ENCODE peak calls at places on chromosomes 4 and X, in four cellular contexts. X is effector memory CD4-positive, alpha-beta T cell; A is AG04449; B is OCI-LY7. N is an unnamed sample.

GRCh38 chr4:168817418-168817817 is 192.6 kb downstream of the CBR4 start:
- DNase-seq in X (no peak), A (no peak), B (no peak), N (no peak)

GRCh38 chr4:22474636-22475310 is 41.1 kb downstream of the ADGRA3 start:
- DNase-seq in X (no peak), A (no peak), B (no peak), N (no peak)

GRCh38 chr4:176066757-176067156 is 1.1 kb downstream of the WDR17 start:
- DNase-seq in X (no peak), A (no peak), B (no peak), N (no peak)

GRCh38 chrX:129940721-129941120 is 34.8 kb downstream of the UTP14A start:
- DNase-seq in X (no peak), A (no peak), B (no peak), N (no peak)

GRCh38 chr4:134327274-134328122 is 125.9 kb upstream of the PABPC4L start:
- DNase-seq in X (no peak), A (no peak), B (no peak), N (no peak)

GRCh38 chr4:22607382-22607781 is 85.4 kb upstream of the GBA3 start:
- DNase-seq in X (no peak), A (no peak), B (peak; percentile 31), N (peak; percentile 37)

GRCh38 chr4:3736806-3737205 is 29.4 kb upstream of the ADRA2C start:
- DNase-seq in X (no peak), A (no peak), B (no peak), N (no peak)

GRCh38 chr4:132557660-132558059 is 591.4 kb upstream of the PCDH10 start:
- DNase-seq in X (no peak), A (no peak), B (peak; percentile 35), N (no peak)

GRCh38 chr4:6340446-6341015 is 70.9 kb downstream of the WFS1 start:
- DNase-seq in X (no peak), A (no peak), B (no peak), N (no peak)

GRCh38 chr4:139611391-139611790 is 54.2 kb upstream of the MGST2 start:
- DNase-seq in X (no peak), A (no peak), B (no peak), N (no peak)

GRCh38 chrX:4314586-4314985 is 601.1 kb upstream of the PRKX start:
- DNase-seq in X (no peak), A (no peak), B (no peak), N (no peak)

GRCh38 chr4:138632856-138633255 is 382.7 kb upstream of the NOCT start:
- DNase-seq in X (no peak), A (no peak), B (no peak), N (no peak)

GRCh38 chr4:140049024-140049923 is 104.7 kb downstream of the MAML3 start:
- DNase-seq in X (peak; percentile 1), A (no peak), B (peak; percentile 74), N (peak; percentile 57)

GRCh38 chrX:103878466-103879151 is 46.6 kb upstream of the RAB9B start:
- DNase-seq in X (no peak), A (peak; percentile 21), B (no peak), N (no peak)

GRCh38 chrX:9677098-9677739 is 88.4 kb downstream of the GPR143 start:
- DNase-seq in X (no peak), A (no peak), B (no peak), N (no peak)

GRCh38 chr4:149264093-149264733 is 551.4 kb downstream of the IQCM start:
- DNase-seq in X (no peak), A (peak; percentile 5), B (peak; percentile 61), N (peak; percentile 31)

DNA sequence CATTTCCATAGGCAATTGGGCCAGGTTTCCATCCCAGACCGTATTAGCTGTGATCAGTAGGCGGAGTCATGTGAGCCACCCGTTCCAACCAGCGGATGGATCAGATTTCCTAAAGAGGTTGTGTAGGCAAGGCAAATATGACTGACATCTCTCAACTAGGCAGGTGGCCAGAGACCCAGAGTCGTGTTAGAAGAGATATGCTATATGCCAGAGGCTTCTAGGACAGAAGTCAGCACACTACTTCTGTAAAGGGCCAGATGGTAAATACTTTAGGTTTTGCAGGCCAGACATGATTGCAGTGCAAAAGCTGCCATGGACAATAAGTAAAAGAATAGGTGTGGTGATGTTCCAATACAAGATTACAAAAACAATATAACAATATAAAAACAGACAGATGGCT is 788.4 kb downstream of the RPA4 start:
- DNase-seq in X (no peak), A (no peak), B (no peak), N (no peak)
- H3K4me3 ChIP-seq in X (no peak overlapping the region), A (no peak overlapping the region), B (no peak overlapping the region), N (no peak overlapping the region)

DNA sequence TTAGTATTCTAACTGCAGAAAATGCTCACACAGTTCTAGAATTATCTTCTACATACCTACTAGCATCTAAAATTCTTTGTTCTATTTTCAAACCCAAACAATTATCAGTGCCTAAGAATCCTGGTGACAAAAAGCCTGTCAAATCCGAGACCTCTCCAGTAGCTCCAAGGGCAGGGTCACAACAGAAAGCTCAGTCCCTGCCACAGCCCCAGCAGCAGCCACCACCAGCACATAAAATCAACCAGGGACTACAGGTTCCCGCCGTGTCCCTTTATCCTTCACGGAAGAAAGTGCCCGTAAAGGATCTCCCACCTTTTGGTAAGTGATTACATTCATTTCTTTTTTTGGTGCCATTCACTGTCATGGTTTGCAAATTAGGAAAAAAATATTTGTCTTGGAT is 243.8 kb downstream of the RAPGEF2 start:
- DNase-seq in X (no peak), A (no peak), B (no peak), N (no peak)
- H3K4me3 ChIP-seq in X (no peak overlapping the region), A (no peak overlapping the region), B (no peak overlapping the region), N (no peak overlapping the region)

DNA sequence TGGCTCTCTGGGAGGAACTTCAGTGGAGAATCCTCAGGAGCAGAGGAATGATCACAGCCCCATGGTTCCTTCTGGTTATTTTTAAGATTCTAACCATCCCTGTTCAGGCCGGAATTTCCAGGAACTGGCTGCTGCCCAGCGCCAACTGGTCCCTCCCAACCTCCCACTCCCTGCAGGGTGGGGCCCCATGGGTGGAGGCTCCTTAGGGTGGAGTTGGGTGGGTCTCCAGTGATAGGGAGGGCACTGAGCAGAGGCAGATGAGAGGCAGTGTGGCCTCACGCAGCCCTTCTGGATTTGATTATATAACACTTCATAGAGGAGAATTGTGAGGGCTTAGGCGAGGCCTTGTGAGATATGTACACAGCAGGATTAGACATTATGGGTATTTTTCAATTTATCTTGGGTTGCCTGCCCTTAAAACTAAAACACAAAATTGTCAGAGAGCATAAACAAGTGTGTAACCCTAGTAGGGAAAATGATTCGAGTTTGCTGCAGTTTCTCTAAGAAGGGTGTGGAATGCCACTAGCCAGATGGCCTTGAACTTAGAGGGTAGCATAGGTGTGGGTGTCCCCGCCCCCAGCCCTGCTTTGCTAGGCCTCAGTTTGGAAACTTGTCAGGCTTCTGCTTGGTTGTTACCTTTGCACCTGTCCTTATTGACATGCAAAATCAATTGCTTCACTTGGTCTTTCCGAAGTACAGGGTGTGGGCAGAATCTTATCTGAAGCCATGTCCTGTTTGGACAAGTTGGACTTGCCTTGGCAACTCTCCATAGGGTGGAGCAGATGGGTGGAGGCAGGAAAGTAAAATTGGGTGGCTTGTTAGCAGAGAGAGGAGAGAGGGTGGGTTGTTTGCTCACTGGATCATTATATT is 9.3 kb downstream of the KLF3 start:
- DNase-seq in X (no peak), A (no peak), B (no peak), N (peak; percentile 78)
- H3K4me3 ChIP-seq in X (no peak overlapping the region), A (no peak overlapping the region), B (no peak overlapping the region), N (no peak overlapping the region)

DNA sequence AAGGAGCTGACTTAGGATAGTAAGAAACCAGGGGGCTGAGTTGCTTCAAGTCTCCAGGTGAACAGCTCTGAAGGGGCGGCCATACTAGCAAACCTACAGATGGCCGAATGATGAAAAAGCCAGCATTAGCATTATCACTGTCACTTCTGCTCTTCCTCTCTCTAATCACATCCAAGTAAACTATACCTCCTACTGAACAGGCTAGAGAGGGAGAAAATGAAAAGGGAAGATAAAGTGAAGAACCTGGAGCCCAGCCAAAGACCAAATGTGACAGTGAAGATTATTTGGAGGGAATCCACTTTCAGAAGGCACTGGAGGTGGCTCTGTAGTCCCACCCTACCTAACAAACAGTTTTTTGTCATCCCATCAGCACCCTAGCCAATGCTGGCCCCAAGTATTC is 50.4 kb upstream of the PRPS1 start:
- DNase-seq in X (no peak), A (no peak), B (no peak), N (no peak)
- H3K4me3 ChIP-seq in X (no peak overlapping the region), A (no peak overlapping the region), B (no peak overlapping the region), N (no peak overlapping the region)

DNA sequence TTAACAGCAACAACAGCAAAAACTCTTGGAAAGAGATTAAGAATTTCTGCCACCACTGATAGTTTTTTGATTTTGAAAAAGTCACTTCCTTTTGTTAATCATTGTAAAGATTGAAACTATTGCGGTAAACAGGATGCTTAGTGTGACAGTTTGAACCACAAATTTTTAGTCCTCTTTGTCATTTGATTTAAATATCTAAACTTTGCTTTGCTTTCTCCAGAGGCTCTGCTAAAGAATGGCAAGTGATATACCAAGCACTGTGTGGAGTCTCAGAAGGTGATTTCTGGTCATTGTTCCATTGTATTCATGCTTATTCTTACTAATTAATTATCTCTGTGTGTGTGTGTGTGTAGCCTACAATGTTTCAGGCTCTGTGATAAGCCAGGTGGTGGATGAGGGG is 155.6 kb downstream of the BMPR1B start:
- DNase-seq in X (no peak), A (no peak), B (no peak), N (no peak)
- H3K4me3 ChIP-seq in X (no peak overlapping the region), A (no peak overlapping the region), B (no peak overlapping the region), N (no peak overlapping the region)

GRCh38 chr4:119070301-119070700 is 65.3 kb upstream of the MYOZ2 start:
- DNase-seq in X (no peak), A (no peak), B (no peak), N (no peak)

DNA sequence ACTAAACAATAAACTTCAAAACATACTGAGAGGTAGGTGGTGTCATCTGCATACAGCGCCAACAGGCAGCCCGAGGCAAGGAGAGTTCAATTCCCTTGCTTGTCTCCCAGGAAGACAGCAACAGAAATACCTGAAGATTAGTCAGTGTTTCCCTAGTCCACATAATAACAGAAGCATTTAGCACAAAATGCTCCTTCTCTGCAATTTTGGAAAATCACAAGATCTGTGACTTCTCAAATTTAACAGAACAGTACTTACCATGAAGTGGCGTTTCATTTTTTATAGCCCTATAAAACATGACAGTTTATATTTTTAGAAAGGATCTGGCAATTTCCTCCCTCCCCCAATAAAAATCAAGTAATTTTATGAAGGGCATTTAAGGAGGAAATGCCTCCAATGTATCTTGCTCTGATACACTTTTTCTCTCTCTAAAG is 67.1 kb upstream of the MYOZ2 start:
- DNase-seq in X (no peak), A (no peak), B (no peak), N (no peak)
- H3K4me3 ChIP-seq in X (no peak overlapping the region), A (no peak overlapping the region), B (no peak overlapping the region), N (no peak overlapping the region)

GRCh38 chrX:39941332-39941920 is 156.3 kb downstream of the BCOR start:
- DNase-seq in X (no peak), A (no peak), B (no peak), N (no peak)

GRCh38 chrX:39938466-39938865 is 159.3 kb downstream of the BCOR start:
- DNase-seq in X (no peak), A (no peak), B (no peak), N (no peak)

GRCh38 chrX:39939678-39940077 is 158.1 kb downstream of the BCOR start:
- DNase-seq in X (no peak), A (no peak), B (no peak), N (no peak)

GRCh38 chrX:39935414-39936064 is 162.2 kb downstream of the BCOR start:
- DNase-seq in X (no peak), A (no peak), B (no peak), N (no peak)

GRCh38 chrX:39936886-39937770 is 160.6 kb downstream of the BCOR start:
- DNase-seq in X (no peak), A (no peak), B (no peak), N (no peak)
- H3K4me3 ChIP-seq in X (peak overlapping the region; percentile 15), A (no peak overlapping the region), B (no peak overlapping the region), N (no peak overlapping the region)